ENCODE peak calls at places on chromosomes 6 and 20, in ten cellular contexts. One of them, this sample, is unnamed.

GRCh38 chr20:59163641-59164530 is at the start of gene ZNF831:
- DNase-seq in adrenal gland: no peak
- DNase-seq in BJ: no peak
- DNase-seq in AG04450: no peak
- DNase-seq in epithelial cell of esophagus: no peak
- DNase-seq in choroid plexus epithelial cell: no peak
- DNase-seq in hepatocyte: no peak
- DNase-seq in foreskin fibroblast: no peak
- DNase-seq in GM12865: peak; percentile 16
- DNase-seq in CD4-positive, alpha-beta T cell: no peak
- DNase-seq in this sample: no peak

GRCh38 chr6:86969573-86969972 is 32.2 kb downstream of the HTR1E start:
- DNase-seq in adrenal gland: no peak
- DNase-seq in BJ: no peak
- DNase-seq in AG04450: no peak
- DNase-seq in epithelial cell of esophagus: peak; percentile 67
- DNase-seq in choroid plexus epithelial cell: no peak
- DNase-seq in hepatocyte: no peak
- DNase-seq in foreskin fibroblast: peak; percentile 2
- DNase-seq in GM12865: no peak
- DNase-seq in CD4-positive, alpha-beta T cell: no peak
- DNase-seq in this sample: no peak

GRCh38 chr6:81937296-81937937 is 184.9 kb upstream of the TENT5A start:
- DNase-seq in adrenal gland: no peak
- DNase-seq in BJ: peak; percentile 26
- DNase-seq in AG04450: no peak
- DNase-seq in epithelial cell of esophagus: peak; percentile 58
- DNase-seq in choroid plexus epithelial cell: peak; percentile 19
- DNase-seq in hepatocyte: peak; percentile 16
- DNase-seq in foreskin fibroblast: peak; percentile 76
- DNase-seq in GM12865: no peak
- DNase-seq in CD4-positive, alpha-beta T cell: no peak
- DNase-seq in this sample: no peak

GRCh38 chr20:49887251-49887827 is 28.0 kb downstream of the SPATA2 start:
- DNase-seq in adrenal gland: peak; percentile 54
- DNase-seq in BJ: no peak
- DNase-seq in AG04450: no peak
- DNase-seq in epithelial cell of esophagus: no peak
- DNase-seq in choroid plexus epithelial cell: peak; percentile 47
- DNase-seq in hepatocyte: no peak
- DNase-seq in foreskin fibroblast: peak; percentile 87
- DNase-seq in GM12865: no peak
- DNase-seq in CD4-positive, alpha-beta T cell: no peak
- DNase-seq in this sample: no peak

GRCh38 chr6:1081566-1081965 is 230.3 kb upstream of the FOXQ1 start:
- DNase-seq in adrenal gland: no peak
- DNase-seq in BJ: peak; percentile 70
- DNase-seq in AG04450: no peak
- DNase-seq in epithelial cell of esophagus: no peak
- DNase-seq in choroid plexus epithelial cell: no peak
- DNase-seq in hepatocyte: no peak
- DNase-seq in foreskin fibroblast: peak; percentile 83
- DNase-seq in GM12865: no peak
- DNase-seq in CD4-positive, alpha-beta T cell: no peak
- DNase-seq in this sample: no peak

GRCh38 chr6:40139447-40139846 is 205.2 kb upstream of the MOCS1 start:
- DNase-seq in adrenal gland: no peak
- DNase-seq in BJ: no peak
- DNase-seq in AG04450: no peak
- DNase-seq in epithelial cell of esophagus: no peak
- DNase-seq in choroid plexus epithelial cell: no peak
- DNase-seq in hepatocyte: no peak
- DNase-seq in foreskin fibroblast: no peak
- DNase-seq in GM12865: no peak
- DNase-seq in CD4-positive, alpha-beta T cell: no peak
- DNase-seq in this sample: no peak

GRCh38 chr6:128882560-128882959 is 378 bp upstream of the LAMA2 start:
- DNase-seq in adrenal gland: no peak
- DNase-seq in BJ: no peak
- DNase-seq in AG04450: no peak
- DNase-seq in epithelial cell of esophagus: no peak
- DNase-seq in choroid plexus epithelial cell: peak; percentile 33
- DNase-seq in hepatocyte: peak; percentile 9
- DNase-seq in foreskin fibroblast: no peak
- DNase-seq in GM12865: no peak
- DNase-seq in CD4-positive, alpha-beta T cell: no peak
- DNase-seq in this sample: no peak

GRCh38 chr6:118507636-118508035 is 40.5 kb upstream of the PLN start:
- DNase-seq in adrenal gland: no peak
- DNase-seq in BJ: no peak
- DNase-seq in AG04450: no peak
- DNase-seq in epithelial cell of esophagus: no peak
- DNase-seq in choroid plexus epithelial cell: no peak
- DNase-seq in hepatocyte: no peak
- DNase-seq in foreskin fibroblast: no peak
- DNase-seq in GM12865: no peak
- DNase-seq in CD4-positive, alpha-beta T cell: no peak
- DNase-seq in this sample: no peak

GRCh38 chr20:33119725-33120720 is 40.6 kb downstream of the BPIFB4 start:
- DNase-seq in adrenal gland: peak; percentile 2
- DNase-seq in BJ: no peak
- DNase-seq in AG04450: no peak
- DNase-seq in epithelial cell of esophagus: peak; percentile 18
- DNase-seq in choroid plexus epithelial cell: no peak
- DNase-seq in hepatocyte: no peak
- DNase-seq in foreskin fibroblast: peak; percentile 11
- DNase-seq in GM12865: peak; percentile 84
- DNase-seq in CD4-positive, alpha-beta T cell: no peak
- DNase-seq in this sample: peak; percentile 69

GRCh38 chr6:168927026-168927425 is 326.6 kb downstream of the THBS2 start:
- DNase-seq in adrenal gland: no peak
- DNase-seq in BJ: no peak
- DNase-seq in AG04450: no peak
- DNase-seq in epithelial cell of esophagus: no peak
- DNase-seq in choroid plexus epithelial cell: no peak
- DNase-seq in hepatocyte: no peak
- DNase-seq in foreskin fibroblast: no peak
- DNase-seq in GM12865: no peak
- DNase-seq in CD4-positive, alpha-beta T cell: no peak
- DNase-seq in this sample: no peak

GRCh38 chr6:158569036-158569435 is 9.1 kb downstream of the TMEM181 start:
- DNase-seq in adrenal gland: no peak
- DNase-seq in BJ: no peak
- DNase-seq in AG04450: no peak
- DNase-seq in epithelial cell of esophagus: no peak
- DNase-seq in choroid plexus epithelial cell: no peak
- DNase-seq in hepatocyte: no peak
- DNase-seq in foreskin fibroblast: no peak
- DNase-seq in GM12865: no peak
- DNase-seq in CD4-positive, alpha-beta T cell: no peak
- DNase-seq in this sample: no peak

GRCh38 chr6:156876302-156876701 is 99.1 kb downstream of the ARID1B start:
- DNase-seq in adrenal gland: no peak
- DNase-seq in BJ: no peak
- DNase-seq in AG04450: no peak
- DNase-seq in epithelial cell of esophagus: no peak
- DNase-seq in choroid plexus epithelial cell: no peak
- DNase-seq in hepatocyte: no peak
- DNase-seq in foreskin fibroblast: no peak
- DNase-seq in GM12865: no peak
- DNase-seq in CD4-positive, alpha-beta T cell: no peak
- DNase-seq in this sample: no peak

GRCh38 chr6:99822741-99823512 is 171.1 kb downstream of the MCHR2 start:
- DNase-seq in adrenal gland: no peak
- DNase-seq in BJ: peak; percentile 15
- DNase-seq in AG04450: peak; percentile 38
- DNase-seq in epithelial cell of esophagus: peak; percentile 85
- DNase-seq in choroid plexus epithelial cell: peak; percentile 74
- DNase-seq in hepatocyte: peak; percentile 71
- DNase-seq in foreskin fibroblast: peak; percentile 78
- DNase-seq in GM12865: peak; percentile 57
- DNase-seq in CD4-positive, alpha-beta T cell: no peak
- DNase-seq in this sample: peak; percentile 66
- TF ChIP-seq CTCF in adrenal gland: no peak
- TF ChIP-seq CTCF in BJ: peak; percentile 51
- TF ChIP-seq CTCF in AG04450: peak; percentile 56
- TF ChIP-seq CTCF in epithelial cell of esophagus: peak; percentile 84
- TF ChIP-seq CTCF in choroid plexus epithelial cell: peak; percentile 60
- TF ChIP-seq CTCF in hepatocyte: peak; percentile 72
- TF ChIP-seq CTCF in foreskin fibroblast: peak; percentile 55
- TF ChIP-seq CTCF in GM12865: peak; percentile 39
- TF ChIP-seq CTCF in CD4-positive, alpha-beta T cell: no peak
- TF ChIP-seq CTCF in this sample: peak; percentile 40

DNA sequence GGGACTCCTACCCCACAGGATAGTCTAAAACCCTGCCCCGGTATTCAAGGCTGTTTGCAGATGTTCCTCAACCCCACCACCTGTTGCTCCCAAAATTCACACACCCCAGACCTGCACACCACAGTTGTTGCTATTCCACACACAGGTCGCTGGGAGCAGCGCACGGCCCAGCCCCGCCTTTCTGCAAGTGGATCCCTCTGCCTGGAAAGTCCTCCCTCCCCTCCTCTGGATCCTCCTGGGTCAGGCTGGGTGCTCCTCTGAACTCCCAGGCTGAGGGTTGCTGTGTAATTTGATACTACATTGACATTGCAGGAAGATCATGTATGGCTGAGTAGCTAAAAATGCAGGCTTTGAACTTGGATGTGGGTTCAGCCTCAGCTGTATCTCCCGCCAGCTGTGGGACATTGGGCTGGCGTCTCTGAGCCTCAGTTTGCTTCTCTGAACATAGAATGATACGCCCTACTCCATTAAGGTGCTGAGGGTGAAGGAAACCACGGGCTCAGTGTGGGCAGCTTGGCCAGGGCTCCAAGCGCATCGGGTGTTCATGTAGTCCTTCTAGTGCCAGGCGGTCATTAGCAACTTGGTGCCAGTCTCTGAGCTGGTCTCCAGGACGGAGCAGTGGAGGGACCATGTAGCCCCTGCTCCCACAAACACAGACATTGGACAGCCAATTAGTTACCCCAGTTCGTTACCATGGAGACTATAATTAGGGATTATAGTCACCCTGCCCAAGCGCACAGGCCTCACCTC is 13.9 kb upstream of the CCN5 start:
- DNase-seq in adrenal gland: no peak
- DNase-seq in BJ: no peak
- DNase-seq in AG04450: no peak
- DNase-seq in epithelial cell of esophagus: no peak
- DNase-seq in choroid plexus epithelial cell: peak; percentile 61
- DNase-seq in hepatocyte: no peak
- DNase-seq in foreskin fibroblast: peak; percentile 58
- DNase-seq in GM12865: no peak
- DNase-seq in CD4-positive, alpha-beta T cell: no peak
- DNase-seq in this sample: no peak
- TF ChIP-seq CTCF in adrenal gland: no peak
- TF ChIP-seq CTCF in BJ: no peak
- TF ChIP-seq CTCF in AG04450: peak; percentile 5
- TF ChIP-seq CTCF in epithelial cell of esophagus: no peak
- TF ChIP-seq CTCF in choroid plexus epithelial cell: no peak
- TF ChIP-seq CTCF in hepatocyte: no peak
- TF ChIP-seq CTCF in foreskin fibroblast: no peak
- TF ChIP-seq CTCF in GM12865: no peak
- TF ChIP-seq CTCF in CD4-positive, alpha-beta T cell: no peak
- TF ChIP-seq CTCF in this sample: no peak

DNA sequence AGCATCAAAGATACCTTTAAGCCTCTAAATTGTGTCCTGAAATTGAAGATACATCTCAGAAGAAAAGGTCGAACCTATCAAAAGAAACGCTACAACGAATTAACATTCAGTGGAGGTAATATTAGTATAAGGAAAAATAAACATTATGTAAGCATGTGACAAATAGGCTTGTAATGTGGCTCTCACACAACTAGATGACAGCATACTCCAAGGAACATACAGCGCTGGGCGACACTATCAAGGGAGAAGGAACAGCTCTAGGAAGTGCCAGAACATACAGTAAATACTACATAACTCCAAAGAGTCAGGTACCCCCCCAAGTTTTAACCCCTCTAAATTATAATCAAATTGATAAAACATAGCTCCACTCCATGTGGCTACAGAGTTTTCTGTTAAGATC is 103.5 kb downstream of the LAMP5 start:
- DNase-seq in adrenal gland: peak; percentile 78
- DNase-seq in BJ: no peak
- DNase-seq in AG04450: no peak
- DNase-seq in epithelial cell of esophagus: peak; percentile 78
- DNase-seq in choroid plexus epithelial cell: peak; percentile 62
- DNase-seq in hepatocyte: peak; percentile 74
- DNase-seq in foreskin fibroblast: peak; percentile 67
- DNase-seq in GM12865: peak; percentile 35
- DNase-seq in CD4-positive, alpha-beta T cell: no peak
- DNase-seq in this sample: no peak
- TF ChIP-seq CTCF in adrenal gland: peak; percentile 26
- TF ChIP-seq CTCF in BJ: no peak
- TF ChIP-seq CTCF in AG04450: peak; percentile 7
- TF ChIP-seq CTCF in epithelial cell of esophagus: peak; percentile 83
- TF ChIP-seq CTCF in choroid plexus epithelial cell: peak; percentile 38
- TF ChIP-seq CTCF in hepatocyte: peak; percentile 76
- TF ChIP-seq CTCF in foreskin fibroblast: no peak
- TF ChIP-seq CTCF in GM12865: peak; percentile 35
- TF ChIP-seq CTCF in CD4-positive, alpha-beta T cell: no peak
- TF ChIP-seq CTCF in this sample: peak; percentile 44

GRCh38 chr6:44263357-44264100 is 1.8 kb downstream of the NFKBIE start:
- DNase-seq in adrenal gland: no peak
- DNase-seq in BJ: no peak
- DNase-seq in AG04450: no peak
- DNase-seq in epithelial cell of esophagus: peak; percentile 44
- DNase-seq in choroid plexus epithelial cell: peak; percentile 62
- DNase-seq in hepatocyte: peak; percentile 69
- DNase-seq in foreskin fibroblast: no peak
- DNase-seq in GM12865: peak; percentile 79
- DNase-seq in CD4-positive, alpha-beta T cell: peak; percentile 31
- DNase-seq in this sample: peak; percentile 79

GRCh38 chr6:44266347-44266746 is 996 bp upstream of the NFKBIE start:
- DNase-seq in adrenal gland: no peak
- DNase-seq in BJ: no peak
- DNase-seq in AG04450: no peak
- DNase-seq in epithelial cell of esophagus: no peak
- DNase-seq in choroid plexus epithelial cell: no peak
- DNase-seq in hepatocyte: no peak
- DNase-seq in foreskin fibroblast: no peak
- DNase-seq in GM12865: peak; percentile 82
- DNase-seq in CD4-positive, alpha-beta T cell: no peak
- DNase-seq in this sample: peak; percentile 84

GRCh38 chr6:44265843-44266233 is 487 bp upstream of the NFKBIE start:
- DNase-seq in adrenal gland: peak; percentile 63
- DNase-seq in BJ: no peak
- DNase-seq in AG04450: no peak
- DNase-seq in epithelial cell of esophagus: no peak
- DNase-seq in choroid plexus epithelial cell: no peak
- DNase-seq in hepatocyte: no peak
- DNase-seq in foreskin fibroblast: no peak
- DNase-seq in GM12865: no peak
- DNase-seq in CD4-positive, alpha-beta T cell: no peak
- DNase-seq in this sample: no peak

GRCh38 chr6:44264154-44265002 is 973 bp downstream of the NFKBIE start:
- DNase-seq in adrenal gland: no peak
- DNase-seq in BJ: no peak
- DNase-seq in AG04450: no peak
- DNase-seq in epithelial cell of esophagus: no peak
- DNase-seq in choroid plexus epithelial cell: no peak
- DNase-seq in hepatocyte: no peak
- DNase-seq in foreskin fibroblast: no peak
- DNase-seq in GM12865: peak; percentile 85
- DNase-seq in CD4-positive, alpha-beta T cell: peak; percentile 21
- DNase-seq in this sample: peak; percentile 78

GRCh38 chr6:44265003-44265842 is at the start of gene NFKBIE:
- DNase-seq in adrenal gland: peak; percentile 97
- DNase-seq in BJ: peak; percentile 60
- DNase-seq in AG04450: peak; percentile 71
- DNase-seq in epithelial cell of esophagus: peak; percentile 95
- DNase-seq in choroid plexus epithelial cell: peak; percentile 93
- DNase-seq in hepatocyte: peak; percentile 98
- DNase-seq in foreskin fibroblast: peak; percentile 96
- DNase-seq in GM12865: peak; percentile 92
- DNase-seq in CD4-positive, alpha-beta T cell: peak; percentile 92
- DNase-seq in this sample: peak; percentile 96
- TF ChIP-seq CTCF in adrenal gland: no peak
- TF ChIP-seq CTCF in BJ: peak; percentile 50
- TF ChIP-seq CTCF in AG04450: peak; percentile 37
- TF ChIP-seq CTCF in epithelial cell of esophagus: peak; percentile 24
- TF ChIP-seq CTCF in choroid plexus epithelial cell: peak; percentile 36
- TF ChIP-seq CTCF in hepatocyte: peak; percentile 49
- TF ChIP-seq CTCF in foreskin fibroblast: no peak
- TF ChIP-seq CTCF in GM12865: peak; percentile 45
- TF ChIP-seq CTCF in CD4-positive, alpha-beta T cell: peak; percentile 67
- TF ChIP-seq CTCF in this sample: peak; percentile 70

This sample was measured in GM13977.